ENCODE peak calls at places on chromosomes 4 and X, in eight cellular contexts. Q, N, W, L, E, Z, X and U are unnamed samples.
A peak's percentile ranks its signal among the peaks of the same experiment; 100 is the strongest.

GRCh38 chr4:87819281-87819919 is 13.4 kb upstream of the MEPE start:
- DNase-seq in N (peak; percentile 28), Q (no peak), X (peak; percentile 72), E (no peak), Z (no peak), W (no peak), L (peak; percentile 79), U (no peak)

GRCh38 chr4:62051332-62051731 is 851.2 kb downstream of the ADGRL3 start:
- DNase-seq in W (no peak), L (no peak), X (no peak), N (no peak), Z (no peak), Q (no peak), E (no peak), U (no peak)

GRCh38 chrX:8305336-8305735 is 134.3 kb upstream of the VCX2 start:
- DNase-seq in Z (no peak), W (no peak), L (no peak), N (no peak), Q (no peak), X (no peak), E (no peak), U (no peak)

GRCh38 chrX:70301716-70302115 is 11.8 kb downstream of the KIF4A start:
- DNase-seq in N (no peak), Q (no peak), X (peak; percentile 5), W (no peak), E (no peak), Z (no peak), L (peak; percentile 27), U (no peak)

GRCh38 chr4:153074501-153075255 is 129.6 kb upstream of the TRIM2 start:
- DNase-seq in Q (no peak), Z (no peak), N (no peak), W (no peak), E (no peak), L (no peak), X (no peak), U (no peak)

GRCh38 chr4:88130544-88131305 is 27.7 kb downstream of the ABCG2 start:
- DNase-seq in X (no peak), L (no peak), E (no peak), Q (no peak), W (no peak), Z (no peak), N (no peak), U (no peak)

GRCh38 chr4:184466634-184467033 is 7.7 kb downstream of the IRF2 start:
- DNase-seq in E (no peak), X (no peak), N (no peak), L (no peak), W (no peak), Z (no peak), Q (no peak), U (no peak)

GRCh38 chrX:48854898-48855297 is 19.5 kb upstream of the PCSK1N start:
- DNase-seq in W (no peak), Z (no peak), E (no peak), X (no peak), L (no peak), Q (no peak), N (no peak), U (no peak)

GRCh38 chrX:116289592-116289991 is 119.0 kb downstream of the AGTR2 start:
- DNase-seq in N (no peak), L (no peak), W (no peak), Z (no peak), X (no peak), E (no peak), Q (no peak), U (no peak)

GRCh38 chrX:75546724-75547123 is 23.9 kb upstream of the ZDHHC15 start:
- DNase-seq in W (no peak), Z (no peak), N (no peak), E (no peak), X (no peak), L (no peak), Q (no peak), U (no peak)

GRCh38 chr4:25113915-25114904 is 46.0 kb downstream of the SEPSECS start:
- DNase-seq in W (no peak), E (no peak), N (no peak), Q (no peak), X (peak; percentile 74), L (peak; percentile 85), Z (no peak), U (no peak)

GRCh38 chr4:25466966-25467697 is 90.1 kb downstream of the ANAPC4 start:
- DNase-seq in X (no peak), E (no peak), N (no peak), W (no peak), L (no peak), Z (no peak), Q (no peak), U (no peak)

GRCh38 chr4:118954246-118954645 is 65.6 kb downstream of the SYNPO2 start:
- DNase-seq in Z (no peak), X (peak; percentile 78), Q (no peak), N (no peak), W (peak; percentile 12), E (no peak), L (peak; percentile 64), U (no peak)

GRCh38 chr4:33160126-33160525 is 2440.0 kb downstream of the PCDH7 start:
- DNase-seq in Q (no peak), E (no peak), N (no peak), W (no peak), X (peak; percentile 27), Z (no peak), L (peak; percentile 79), U (no peak)

GRCh38 chrX:100973411-100973810 is 3.9 kb downstream of the ARL13A start:
- DNase-seq in X (peak; percentile 67), Q (no peak), W (no peak), N (no peak), Z (no peak), E (no peak), L (peak; percentile 49), U (no peak)

GRCh38 chr4:66649236-66649635 is 896.1 kb downstream of the CENPC start:
- DNase-seq in Q (no peak), N (peak; percentile 78), Z (no peak), L (no peak), E (no peak), X (no peak), W (no peak), U (no peak)